ENCODE peak calls at places on chromosomes 12 and 14, in six cellular contexts. C is activated CD4-positive, alpha-beta T cell treated with anti-CD3 and anti-CD28 coated beads, Interleukin-2, amount 50 U/mL, for 24 hours; Y is SHP77; I is mesendoderm; O is T1000; M is EL. H is an unnamed sample.

GRCh38 chr14:79543966-79544365 is 667.3 kb downstream of the DIO2 start:
- DNase-seq in O (no peak), C (no peak), M (peak), I (peak), Y (no peak), H (peak)

GRCh38 chr12:24227550-24227949 is 278.1 kb upstream of the SOX5 start:
- DNase-seq in C (no peak), O (no peak), I (peak), Y (no peak), M (no peak), H (no peak)

GRCh38 chr14:68663385-68664076 is 129.3 kb downstream of the ZFP36L1 start:
- DNase-seq in Y (no peak), M (no peak), O (no peak), I (no peak), C (no peak), H (peak)

GRCh38 chr12:26799741-26800140 is 33.3 kb downstream of the ITPR2 start:
- DNase-seq in I (no peak), M (no peak), C (no peak), Y (no peak), O (no peak), H (no peak)

GRCh38 chr14:93430319-93430801 is 379 bp upstream of the UNC79 start:
- DNase-seq in Y (peak), C (no peak), M (no peak), O (no peak), I (peak), H (peak)

GRCh38 chr14:25400607-25401206 is 350.8 kb upstream of the STXBP6 start:
- DNase-seq in O (peak), C (no peak), I (peak), M (peak), Y (peak), H (peak)

GRCh38 chr14:37172024-37172869 is at the start of gene SLC25A21:
- DNase-seq in Y (peak), C (no peak), I (peak), O (peak), M (peak), H (peak)

GRCh38 chr12:75971253-75971652 is 60.3 kb downstream of the PHLDA1 start:
- DNase-seq in M (no peak), Y (no peak), C (no peak), O (no peak), I (no peak), H (no peak)

GRCh38 chr14:68576496-68577244 is 216.2 kb downstream of the ZFP36L1 start:
- DNase-seq in O (no peak), M (peak), Y (no peak), C (no peak), I (no peak), H (peak)

GRCh38 chr14:91245029-91245428 is 525 bp upstream of the GPR68 start:
- DNase-seq in C (no peak), I (no peak), Y (no peak), O (no peak), M (no peak), H (no peak)

GRCh38 chr14:105526781-105527380 is 498 bp downstream of the TMEM121 start:
- DNase-seq in I (no peak), O (no peak), C (no peak), Y (no peak), M (no peak), H (no peak)

GRCh38 chr14:87252103-87252502 is 740.9 kb downstream of the GALC start:
- DNase-seq in C (no peak), Y (no peak), O (no peak), I (peak), M (no peak), H (peak)

GRCh38 chr14:96711559-96712267 is 85.5 kb upstream of the VRK1 start:
- DNase-seq in Y (no peak), I (no peak), O (no peak), C (no peak), M (no peak), H (peak)

H was measured in islet precursor cell.